ENCODE peak calls at places on chromosomes 12 and 14, in ten cellular contexts. J is adrenal gland; C is lower lobe of right lung; G is OCI-LY7; U is stomach; P is right lobe of liver; A is esophagus muscularis mucosa; E is A549; T is CD8-positive, alpha-beta T cell; F is left ventricle myocardium inferior. D is an unnamed sample.

GRCh38 chr14:71739273-71739990 is 192.8 kb upstream of the RGS6 start:
- DNase-seq in C (no peak), A (no peak), F (no peak), P (no peak), G (no peak), E (peak; percentile 60), J (no peak), U (no peak), T (no peak), D (no peak)

GRCh38 chr14:52934762-52935161 is 16.1 kb downstream of the FERMT2 start:
- DNase-seq in T (no peak), P (no peak), U (no peak), E (no peak), J (no peak), F (no peak), C (no peak), G (no peak), A (no peak), D (no peak)

GRCh38 chr14:71236430-71236829 is 329.2 kb downstream of the PCNX1 start:
- DNase-seq in J (no peak), E (no peak), G (no peak), P (no peak), T (no peak), F (no peak), C (no peak), A (no peak), U (no peak), D (no peak)

GRCh38 chr12:45794422-45794821 is 64.9 kb downstream of the ARID2 start:
- DNase-seq in C (no peak), J (no peak), P (no peak), U (no peak), A (no peak), G (no peak), E (no peak), T (no peak), F (no peak), D (no peak)

GRCh38 chr12:87820524-87821194 is 208.5 kb downstream of the C12orf50 start:
- DNase-seq in C (no peak), G (no peak), U (no peak), P (no peak), F (no peak), T (no peak), E (peak; percentile 91), A (no peak), J (no peak), D (no peak)

GRCh38 chr12:121789233-121789781 is 4.2 kb downstream of the RHOF start:
- DNase-seq in A (no peak), U (no peak), T (no peak), E (no peak), G (peak; percentile 65), C (no peak), J (no peak), P (peak; percentile 53), F (no peak), D (no peak)

GRCh38 chr14:69101331-69101826 is 51.5 kb downstream of the DCAF5 start:
- DNase-seq in A (no peak), E (peak; percentile 76), P (no peak), U (no peak), G (no peak), J (no peak), C (no peak), F (no peak), T (no peak), D (no peak)

GRCh38 chr12:27201169-27201568 is 42.9 kb upstream of the STK38L start:
- DNase-seq in A (no peak), U (no peak), G (no peak), C (no peak), J (no peak), E (no peak), T (no peak), F (no peak), P (no peak), D (no peak)

GRCh38 chr12:71475280-71475679 is 35.7 kb downstream of the LGR5 start:
- DNase-seq in G (no peak), T (no peak), F (peak; percentile 21), A (no peak), E (no peak), U (no peak), C (no peak), P (no peak), J (no peak), D (no peak)

GRCh38 chr12:26275313-26276257 is 80.2 kb downstream of the SSPN start:
- DNase-seq in U (no peak), A (no peak), P (no peak), T (no peak), J (no peak), F (no peak), C (no peak), E (peak; percentile 21), G (no peak), D (no peak)

DNA sequence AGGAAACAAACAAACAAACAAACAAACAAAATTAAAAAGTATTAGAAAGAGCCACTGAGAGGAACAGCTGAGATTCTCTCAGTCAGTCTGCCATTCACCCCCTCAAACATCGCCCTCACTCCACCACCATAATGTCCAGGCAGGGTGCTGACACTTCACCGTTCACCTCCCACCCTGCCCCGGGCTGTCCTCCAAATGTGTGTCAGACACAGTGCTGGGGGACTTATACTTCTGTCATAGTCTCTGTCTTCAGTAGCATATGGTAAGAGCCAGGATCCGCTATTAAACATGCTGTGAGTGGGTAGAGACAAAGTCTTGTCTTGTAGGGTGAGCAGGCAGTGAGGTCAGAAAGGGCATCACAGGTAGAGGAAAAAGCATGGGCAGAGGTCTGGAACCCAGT is 28.3 kb downstream of the KRT18 start:
- DNase-seq in F (no peak), T (no peak), J (no peak), G (no peak), P (no peak), A (no peak), C (no peak), U (no peak), E (no peak), D (no peak)
- H3K27ac ChIP-seq in F (no peak overlapping the region), T (no peak overlapping the region), J (no peak overlapping the region), G (no peak overlapping the region), P (no peak overlapping the region), A (no peak overlapping the region), C (no peak overlapping the region), U (no peak overlapping the region), E (peak overlapping the region; percentile 91), D (no peak overlapping the region)

GRCh38 chr12:119994892-119995658 is 6.0 kb downstream of the BICDL1 start:
- DNase-seq in E (no peak), P (no peak), F (no peak), G (peak; percentile 24), C (no peak), J (no peak), U (no peak), T (no peak), A (no peak), D (no peak)
- TF ChIP-seq CTCF in E (no peak), P (no peak), F (no peak), G (peak; percentile 47), C (no peak), J (no peak), U (no peak), T (no peak), A (no peak), D (no peak)

GRCh38 chr12:89674326-89674942 is 34.2 kb downstream of the ATP2B1 start:
- DNase-seq in T (no peak), U (no peak), F (no peak), E (no peak), G (no peak), P (no peak), A (no peak), J (no peak), C (no peak), D (no peak)
- H3K4me1 ChIP-seq in T (peaks cover 31% of the 10 kb centered on the region), U (peaks cover 21% of the 10 kb centered on the region), F (peaks cover 15% of the 10 kb centered on the region), E (peaks cover 28% of the 10 kb centered on the region), G (peaks cover 4% of the 10 kb centered on the region), P (no peaks in the 10 kb centered on the region), A (peaks cover 35% of the 10 kb centered on the region), J (no peaks in the 10 kb centered on the region), C (no peaks in the 10 kb centered on the region), D (peaks cover 12% of the 10 kb centered on the region)

DNA sequence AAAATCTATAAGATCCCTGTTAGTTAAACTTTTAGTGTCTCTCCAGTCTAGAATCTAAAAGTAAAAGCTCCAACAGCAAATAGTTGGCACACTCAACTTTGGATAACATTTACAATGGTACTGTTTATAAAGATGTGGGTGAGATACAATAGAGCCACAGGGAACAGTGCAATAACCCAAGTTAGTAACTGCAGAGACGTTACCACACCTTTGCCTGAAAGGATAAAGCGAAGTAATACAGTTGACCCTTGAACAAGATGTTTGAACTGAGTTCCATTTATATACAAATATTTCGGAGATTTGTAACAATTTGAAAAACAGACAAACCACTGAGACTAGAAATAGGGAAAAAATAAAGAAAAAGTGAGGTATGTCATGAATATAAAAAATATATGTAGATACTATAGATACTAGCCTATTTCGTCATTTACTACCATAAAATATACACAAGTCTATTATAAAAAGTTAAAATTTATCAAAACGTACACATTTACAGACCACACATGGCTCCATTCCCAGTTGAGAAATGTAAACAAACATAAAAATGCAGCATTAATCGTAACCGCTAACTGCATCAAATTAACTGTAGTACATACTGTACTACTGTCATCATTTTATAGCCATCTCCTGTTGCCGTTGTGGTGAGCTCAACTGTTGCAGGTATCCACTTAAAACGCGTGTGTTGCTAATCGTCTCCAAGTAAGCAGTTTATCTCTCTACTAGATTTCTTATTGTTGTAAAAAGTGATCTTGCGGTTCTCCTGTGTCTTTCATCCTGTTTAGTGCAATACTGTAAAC is 56.5 kb upstream of the HIF1A start:
- DNase-seq in G (no peak), J (no peak), E (no peak), P (no peak), T (no peak), A (no peak), U (no peak), F (no peak), C (no peak), D (no peak)
- H3K27ac ChIP-seq in G (no peak overlapping the region), J (no peak overlapping the region), E (no peak overlapping the region), P (no peak overlapping the region), T (no peak overlapping the region), A (no peak overlapping the region), U (no peak overlapping the region), F (no peak overlapping the region), C (no peak overlapping the region), D (no peak overlapping the region)